ENCODE peak calls at places on chromosomes 7 and 10, in four cellular contexts. B is IMR-90, J is H1, E is H9. N is an unnamed sample.

GRCh38 chr7:86793129-86793528 is 149.4 kb downstream of the GRM3 start:
- DNase-seq in J (no peak), B (no peak), E (no peak), N (no peak)

GRCh38 chr10:22259280-22259679 is 41.5 kb upstream of the EBLN1 start:
- DNase-seq in E (no peak), J (no peak), B (no peak), N (peak)

GRCh38 chr10:62735464-62736188 is 68.9 kb upstream of the ADO start:
- DNase-seq in E (no peak), J (no peak), B (peak), N (no peak)

GRCh38 chr10:28754930-28755718 is 77.8 kb downstream of the BAMBI start:
- DNase-seq in E (no peak), J (no peak), B (peak), N (peak)

GRCh38 chr7:157576415-157576814 is 239.6 kb downstream of the DNAJB6 start:
- DNase-seq in J (no peak), B (no peak), E (no peak), N (no peak)

GRCh38 chr7:43649755-43650274 is 66.9 kb downstream of the STK17A start:
- DNase-seq in B (peak), J (no peak), E (no peak), N (peak)

GRCh38 chr7:134778941-134779740 is at the start of gene CALD1:
- DNase-seq in E (peak), J (peak), B (peak), N (peak)

GRCh38 chr10:93384006-93384405 is 98.1 kb downstream of the MYOF start:
- DNase-seq in E (peak), J (no peak), B (no peak), N (peak)

GRCh38 chr10:13016413-13016812 is 14.9 kb upstream of the CCDC3 start:
- DNase-seq in E (no peak), J (no peak), B (peak), N (no peak)

GRCh38 chr7:123190109-123190831 is 9.5 kb downstream of the SLC13A1 start:
- DNase-seq in B (no peak), J (no peak), E (no peak), N (no peak)

GRCh38 chr7:112081778-112082177 is 124.4 kb downstream of the DOCK4 start:
- DNase-seq in B (no peak), J (no peak), E (no peak), N (no peak)

GRCh38 chr7:112079671-112080070 is 126.5 kb downstream of the DOCK4 start:
- DNase-seq in E (no peak), B (peak), J (no peak), N (no peak)

GRCh38 chr7:112080974-112081373 is 125.2 kb downstream of the DOCK4 start:
- DNase-seq in E (no peak), J (no peak), B (peak), N (peak)

GRCh38 chr7:112079122-112079521 is 127.1 kb downstream of the DOCK4 start:
- DNase-seq in E (no peak), J (no peak), B (no peak), N (no peak)

DNA sequence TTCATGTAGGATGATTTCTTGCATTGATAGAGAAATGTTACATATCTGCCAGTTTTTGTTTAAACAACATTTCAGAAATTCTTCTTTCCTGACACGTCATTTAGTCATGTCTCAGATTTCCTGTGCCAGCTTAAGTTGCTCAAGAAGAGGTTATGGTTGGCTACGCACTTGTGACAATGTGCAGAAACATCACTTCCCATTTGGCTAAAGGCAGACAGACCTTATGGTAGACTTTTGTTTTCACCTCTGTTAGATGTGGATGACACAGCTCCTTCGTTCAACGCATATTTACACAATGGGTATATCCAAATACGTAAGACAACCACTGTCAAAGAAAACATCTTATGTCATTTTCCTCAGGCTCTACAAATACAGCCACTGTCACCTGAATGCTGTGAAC is 125.8 kb downstream of the DOCK4 start:
- DNase-seq in B (peak), J (no peak), E (no peak), N (peak)
- H3K9ac ChIP-seq in B (no peak), J (no peak), E (no peak), N (no peak)

GRCh38 chr7:93935112-93935511 is 13.6 kb downstream of the GNG11 start:
- DNase-seq in E (no peak), B (no peak), J (no peak), N (no peak)
- H4K5ac ChIP-seq in E (no peak), B (no peak), J (no peak), N (no peak)

GRCh38 chr10:109988231-109988630 is 19.6 kb upstream of the ADD3 start:
- DNase-seq in J (no peak), E (no peak), B (no peak), N (no peak)
- H3K9ac ChIP-seq in J (no peak), E (no peak), B (no peak), N (no peak)

DNA sequence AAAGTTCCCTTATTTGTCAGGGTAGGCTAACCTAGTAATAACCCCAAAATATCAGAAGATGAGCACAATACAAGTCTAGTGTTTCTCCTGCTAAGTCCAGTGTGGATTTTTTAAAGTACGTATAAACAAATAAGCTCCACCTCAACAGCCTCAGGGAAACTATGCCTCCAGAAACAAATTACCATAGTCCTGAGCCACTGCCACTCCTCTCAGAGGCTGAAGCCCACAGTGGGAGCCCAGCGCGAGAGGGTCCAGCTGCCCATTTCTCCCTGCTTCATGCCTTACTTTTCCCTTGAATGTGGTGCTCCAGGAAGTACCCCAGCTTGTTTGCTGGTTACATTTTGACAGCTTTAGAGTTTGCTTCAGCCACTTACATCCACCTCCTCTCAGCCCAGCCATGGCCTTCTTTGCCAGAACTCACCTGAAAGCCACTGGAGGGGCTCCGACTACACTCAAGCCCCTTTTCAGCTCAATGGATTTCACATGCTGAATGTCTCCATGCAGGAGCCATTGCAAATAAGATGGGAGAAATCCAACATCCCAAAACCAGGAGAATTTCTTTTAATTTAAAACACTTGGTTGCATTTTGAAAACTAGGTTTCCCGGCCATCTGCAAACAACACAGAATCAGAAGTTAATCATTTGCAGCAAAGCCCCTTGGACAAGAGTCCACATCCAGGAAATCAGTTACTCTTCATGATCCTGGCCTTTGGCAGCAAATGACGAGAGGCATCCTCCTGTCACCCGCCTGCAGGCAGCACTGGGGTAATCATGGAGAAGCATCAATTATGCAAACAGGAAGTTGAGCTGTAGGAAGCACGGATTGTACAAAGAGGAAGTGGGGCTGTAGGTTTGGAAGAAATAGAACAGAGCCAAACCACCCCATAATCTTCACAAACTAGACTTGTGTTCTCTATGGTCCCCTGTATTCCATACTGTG is 138.1 kb downstream of the HERPUD2 start:
- DNase-seq in E (no peak), B (no peak), J (no peak), N (no peak)
- H4K5ac ChIP-seq in E (no peak), B (no peak), J (no peak), N (no peak)

DNA sequence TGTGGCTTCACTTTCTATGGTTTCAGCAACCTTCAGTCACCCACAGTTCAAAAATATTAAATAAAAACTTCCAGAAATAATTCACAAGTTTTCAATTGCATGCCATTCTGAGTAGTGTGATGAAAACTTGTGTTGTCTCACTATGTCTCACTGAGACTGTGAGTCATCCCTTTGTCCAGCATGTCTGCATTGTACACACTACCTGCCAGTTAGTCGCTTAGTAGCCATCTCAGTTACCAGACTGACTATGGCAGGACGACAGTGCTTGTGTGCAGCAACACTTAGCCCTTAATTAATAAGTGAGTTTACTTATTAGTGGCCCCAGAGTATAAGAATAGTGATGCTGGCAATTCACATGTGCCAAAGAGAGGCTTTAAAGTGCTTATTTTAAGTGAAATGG is 22.5 kb downstream of the CCDC186 start:
- DNase-seq in J (no peak), B (peak), E (no peak), N (no peak)
- H3K9ac ChIP-seq in J (no peak), B (no peak), E (no peak), N (no peak)